ENCODE peak calls at places on chromosome 1, in eight cellular contexts. One of them, this sample, is unnamed.

GRCh38 chr1:205172729-205173366 is 38.7 kb downstream of the DSTYK start:
- DNase-seq in left ventricle myocardium inferior: no peak
- DNase-seq in AG10803: peak
- DNase-seq in CD4-positive, alpha-beta T cell: no peak
- DNase-seq in fibroblast of lung: peak
- DNase-seq in fibroblast of mammary gland: peak
- DNase-seq in heart left ventricle: no peak
- DNase-seq in mammary epithelial cell: peak
- DNase-seq in this sample: no peak

GRCh38 chr1:147337040-147337439 is 94.6 kb downstream of the CHD1L start:
- DNase-seq in left ventricle myocardium inferior: no peak
- DNase-seq in AG10803: peak
- DNase-seq in CD4-positive, alpha-beta T cell: no peak
- DNase-seq in fibroblast of lung: no peak
- DNase-seq in fibroblast of mammary gland: peak
- DNase-seq in heart left ventricle: no peak
- DNase-seq in mammary epithelial cell: no peak
- DNase-seq in this sample: peak

GRCh38 chr1:27007909-27008582 is 4.6 kb downstream of the TENT5B start:
- DNase-seq in left ventricle myocardium inferior: no peak
- DNase-seq in AG10803: peak
- DNase-seq in CD4-positive, alpha-beta T cell: no peak
- DNase-seq in fibroblast of lung: no peak
- DNase-seq in fibroblast of mammary gland: no peak
- DNase-seq in heart left ventricle: peak
- DNase-seq in mammary epithelial cell: peak
- DNase-seq in this sample: no peak

GRCh38 chr1:193142409-193142808 is 20.6 kb downstream of the CDC73 start:
- DNase-seq in left ventricle myocardium inferior: no peak
- DNase-seq in AG10803: no peak
- DNase-seq in CD4-positive, alpha-beta T cell: no peak
- DNase-seq in fibroblast of lung: no peak
- DNase-seq in fibroblast of mammary gland: no peak
- DNase-seq in heart left ventricle: no peak
- DNase-seq in mammary epithelial cell: no peak
- DNase-seq in this sample: no peak

GRCh38 chr1:62625415-62625814 is 28.1 kb downstream of the ANGPTL3 start:
- DNase-seq in left ventricle myocardium inferior: no peak
- DNase-seq in AG10803: no peak
- DNase-seq in CD4-positive, alpha-beta T cell: no peak
- DNase-seq in fibroblast of lung: no peak
- DNase-seq in fibroblast of mammary gland: peak
- DNase-seq in heart left ventricle: no peak
- DNase-seq in mammary epithelial cell: no peak
- DNase-seq in this sample: no peak

GRCh38 chr1:44300882-44301281 is 54.2 kb downstream of the ERI3 start:
- DNase-seq in left ventricle myocardium inferior: no peak
- DNase-seq in AG10803: no peak
- DNase-seq in CD4-positive, alpha-beta T cell: no peak
- DNase-seq in fibroblast of lung: no peak
- DNase-seq in fibroblast of mammary gland: no peak
- DNase-seq in heart left ventricle: no peak
- DNase-seq in mammary epithelial cell: no peak
- DNase-seq in this sample: no peak

GRCh38 chr1:19651141-19651737 is 7.1 kb downstream of the NBL1 start:
- DNase-seq in left ventricle myocardium inferior: peak
- DNase-seq in AG10803: peak
- DNase-seq in CD4-positive, alpha-beta T cell: no peak
- DNase-seq in fibroblast of lung: peak
- DNase-seq in fibroblast of mammary gland: peak
- DNase-seq in heart left ventricle: peak
- DNase-seq in mammary epithelial cell: no peak
- DNase-seq in this sample: peak

GRCh38 chr1:206770531-206771352 is at the start of gene IL19:
- DNase-seq in left ventricle myocardium inferior: peak
- DNase-seq in AG10803: peak
- DNase-seq in CD4-positive, alpha-beta T cell: no peak
- DNase-seq in fibroblast of lung: peak
- DNase-seq in fibroblast of mammary gland: peak
- DNase-seq in heart left ventricle: no peak
- DNase-seq in mammary epithelial cell: peak
- DNase-seq in this sample: no peak

GRCh38 chr1:246897302-246897701 is 34.4 kb downstream of the AHCTF1 start:
- DNase-seq in left ventricle myocardium inferior: no peak
- DNase-seq in AG10803: no peak
- DNase-seq in CD4-positive, alpha-beta T cell: no peak
- DNase-seq in fibroblast of lung: no peak
- DNase-seq in fibroblast of mammary gland: no peak
- DNase-seq in heart left ventricle: no peak
- DNase-seq in mammary epithelial cell: no peak
- DNase-seq in this sample: no peak

GRCh38 chr1:64200064-64200463 is 3.4 kb upstream of the UBE2U start:
- DNase-seq in left ventricle myocardium inferior: no peak
- DNase-seq in AG10803: no peak
- DNase-seq in CD4-positive, alpha-beta T cell: no peak
- DNase-seq in fibroblast of lung: no peak
- DNase-seq in fibroblast of mammary gland: no peak
- DNase-seq in heart left ventricle: no peak
- DNase-seq in mammary epithelial cell: no peak
- DNase-seq in this sample: no peak

GRCh38 chr1:26378088-26378878 is 5.7 kb upstream of the ZNF683 start:
- DNase-seq in left ventricle myocardium inferior: no peak
- DNase-seq in AG10803: peak
- DNase-seq in CD4-positive, alpha-beta T cell: peak
- DNase-seq in fibroblast of lung: peak
- DNase-seq in fibroblast of mammary gland: peak
- DNase-seq in heart left ventricle: no peak
- DNase-seq in mammary epithelial cell: peak
- DNase-seq in this sample: no peak

GRCh38 chr1:203628185-203628996 is 1.8 kb downstream of the ATP2B4 start:
- DNase-seq in left ventricle myocardium inferior: peak
- DNase-seq in AG10803: peak
- DNase-seq in CD4-positive, alpha-beta T cell: no peak
- DNase-seq in fibroblast of lung: peak
- DNase-seq in fibroblast of mammary gland: peak
- DNase-seq in heart left ventricle: peak
- DNase-seq in mammary epithelial cell: peak
- DNase-seq in this sample: peak

GRCh38 chr1:213286235-213286634 is 235.2 kb downstream of the RPS6KC1 start:
- DNase-seq in left ventricle myocardium inferior: no peak
- DNase-seq in AG10803: no peak
- DNase-seq in CD4-positive, alpha-beta T cell: no peak
- DNase-seq in fibroblast of lung: no peak
- DNase-seq in fibroblast of mammary gland: peak
- DNase-seq in heart left ventricle: no peak
- DNase-seq in mammary epithelial cell: no peak
- DNase-seq in this sample: no peak

GRCh38 chr1:59446257-59446901 is 149.5 kb downstream of the FGGY start:
- DNase-seq in left ventricle myocardium inferior: no peak
- DNase-seq in AG10803: peak
- DNase-seq in CD4-positive, alpha-beta T cell: no peak
- DNase-seq in fibroblast of lung: peak
- DNase-seq in fibroblast of mammary gland: peak
- DNase-seq in heart left ventricle: no peak
- DNase-seq in mammary epithelial cell: peak
- DNase-seq in this sample: no peak

GRCh38 chr1:156750932-156751723 is at the start of gene HDGF:
- DNase-seq in left ventricle myocardium inferior: peak
- DNase-seq in AG10803: peak
- DNase-seq in CD4-positive, alpha-beta T cell: no peak
- DNase-seq in fibroblast of lung: peak
- DNase-seq in fibroblast of mammary gland: no peak
- DNase-seq in heart left ventricle: peak
- DNase-seq in mammary epithelial cell: peak
- DNase-seq in this sample: peak

GRCh38 chr1:206890690-206891089 is 6.6 kb upstream of the IL24 start:
- DNase-seq in left ventricle myocardium inferior: no peak
- DNase-seq in AG10803: peak
- DNase-seq in CD4-positive, alpha-beta T cell: no peak
- DNase-seq in fibroblast of lung: peak
- DNase-seq in fibroblast of mammary gland: peak
- DNase-seq in heart left ventricle: no peak
- DNase-seq in mammary epithelial cell: peak
- DNase-seq in this sample: no peak

GRCh38 chr1:208219098-208219658 is 25.0 kb downstream of the PLXNA2 start:
- DNase-seq in left ventricle myocardium inferior: no peak
- DNase-seq in AG10803: no peak
- DNase-seq in CD4-positive, alpha-beta T cell: no peak
- DNase-seq in fibroblast of lung: no peak
- DNase-seq in fibroblast of mammary gland: no peak
- DNase-seq in heart left ventricle: no peak
- DNase-seq in mammary epithelial cell: peak
- DNase-seq in this sample: no peak

GRCh38 chr1:154936416-154937050 is at the start of gene PMVK:
- DNase-seq in left ventricle myocardium inferior: peak
- DNase-seq in AG10803: peak
- DNase-seq in CD4-positive, alpha-beta T cell: peak
- DNase-seq in fibroblast of lung: peak
- DNase-seq in fibroblast of mammary gland: peak
- DNase-seq in heart left ventricle: peak
- DNase-seq in mammary epithelial cell: peak
- DNase-seq in this sample: peak
- TF ChIP-seq CTCF in left ventricle myocardium inferior: peak
- TF ChIP-seq CTCF in AG10803: peak
- TF ChIP-seq CTCF in CD4-positive, alpha-beta T cell: peak
- TF ChIP-seq CTCF in fibroblast of lung: peak
- TF ChIP-seq CTCF in fibroblast of mammary gland: peak
- TF ChIP-seq CTCF in heart left ventricle: no peak
- TF ChIP-seq CTCF in mammary epithelial cell: no peak
- TF ChIP-seq CTCF in this sample: no peak

GRCh38 chr1:179882253-179883039 is at the start of gene TOR1AIP1:
- DNase-seq in left ventricle myocardium inferior: peak
- DNase-seq in AG10803: peak
- DNase-seq in CD4-positive, alpha-beta T cell: peak
- DNase-seq in fibroblast of lung: peak
- DNase-seq in fibroblast of mammary gland: peak
- DNase-seq in heart left ventricle: peak
- DNase-seq in mammary epithelial cell: peak
- DNase-seq in this sample: peak
- TF ChIP-seq CTCF in left ventricle myocardium inferior: peak
- TF ChIP-seq CTCF in AG10803: peak
- TF ChIP-seq CTCF in CD4-positive, alpha-beta T cell: peak
- TF ChIP-seq CTCF in fibroblast of lung: peak
- TF ChIP-seq CTCF in fibroblast of mammary gland: peak
- TF ChIP-seq CTCF in heart left ventricle: peak
- TF ChIP-seq CTCF in mammary epithelial cell: no peak
- TF ChIP-seq CTCF in this sample: peak

DNA sequence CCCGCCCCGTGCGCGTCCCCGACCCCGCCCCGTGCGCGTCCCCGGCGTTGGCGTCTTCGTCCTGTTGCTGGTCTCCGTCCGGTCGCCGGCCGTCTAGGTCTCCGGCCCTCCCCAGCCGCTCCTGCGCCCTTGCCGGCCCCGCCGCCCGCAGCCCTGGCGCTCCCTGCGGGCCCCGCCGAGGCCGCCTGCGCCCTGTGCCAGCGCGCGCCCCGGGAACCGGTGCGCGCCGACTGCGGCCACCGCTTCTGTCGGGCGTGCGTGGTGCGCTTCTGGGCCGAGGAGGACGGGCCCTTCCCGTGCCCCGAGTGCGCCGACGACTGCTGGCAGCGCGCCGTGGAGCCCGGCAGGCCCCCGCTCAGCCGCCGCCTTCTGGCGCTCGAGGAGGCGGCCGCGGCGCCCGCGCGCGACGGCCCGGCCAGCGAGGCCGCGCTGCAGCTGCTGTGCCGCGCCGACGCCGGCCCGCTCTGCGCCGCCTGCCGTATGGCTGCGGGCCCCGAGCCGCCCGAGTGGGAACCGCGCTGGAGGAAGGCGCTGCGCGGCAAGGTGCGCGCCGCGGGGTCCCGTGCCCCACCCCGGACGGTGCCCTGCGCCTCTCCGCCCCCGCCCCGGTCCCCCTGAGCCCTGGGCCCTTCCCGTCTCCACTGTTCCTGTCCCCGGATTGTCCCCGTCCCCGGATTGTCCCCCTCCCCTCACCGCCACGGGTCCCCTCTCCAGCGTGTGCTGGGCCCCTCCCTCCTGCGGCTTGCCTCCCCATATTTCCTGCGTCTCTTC is at the start of gene RNF187:
- DNase-seq in left ventricle myocardium inferior: peak
- DNase-seq in AG10803: no peak
- DNase-seq in CD4-positive, alpha-beta T cell: peak
- DNase-seq in fibroblast of lung: no peak
- DNase-seq in fibroblast of mammary gland: no peak
- DNase-seq in heart left ventricle: peak
- DNase-seq in mammary epithelial cell: no peak
- DNase-seq in this sample: peak
- TF ChIP-seq CTCF in left ventricle myocardium inferior: no peak
- TF ChIP-seq CTCF in AG10803: no peak
- TF ChIP-seq CTCF in CD4-positive, alpha-beta T cell: no peak
- TF ChIP-seq CTCF in fibroblast of lung: no peak
- TF ChIP-seq CTCF in fibroblast of mammary gland: no peak
- TF ChIP-seq CTCF in heart left ventricle: no peak
- TF ChIP-seq CTCF in mammary epithelial cell: no peak
- TF ChIP-seq CTCF in this sample: no peak

GRCh38 chr1:21341022-21341421 is 50.8 kb upstream of the ECE1 start:
- DNase-seq in left ventricle myocardium inferior: no peak
- DNase-seq in AG10803: no peak
- DNase-seq in CD4-positive, alpha-beta T cell: no peak
- DNase-seq in fibroblast of lung: no peak
- DNase-seq in fibroblast of mammary gland: no peak
- DNase-seq in heart left ventricle: no peak
- DNase-seq in mammary epithelial cell: no peak
- DNase-seq in this sample: no peak

GRCh38 chr1:21342961-21343838 is 52.9 kb upstream of the ECE1 start:
- DNase-seq in left ventricle myocardium inferior: no peak
- DNase-seq in AG10803: no peak
- DNase-seq in CD4-positive, alpha-beta T cell: no peak
- DNase-seq in fibroblast of lung: no peak
- DNase-seq in fibroblast of mammary gland: no peak
- DNase-seq in heart left ventricle: no peak
- DNase-seq in mammary epithelial cell: no peak
- DNase-seq in this sample: no peak

GRCh38 chr1:21340230-21340564 is 49.9 kb upstream of the ECE1 start:
- DNase-seq in left ventricle myocardium inferior: no peak
- DNase-seq in AG10803: no peak
- DNase-seq in CD4-positive, alpha-beta T cell: no peak
- DNase-seq in fibroblast of lung: no peak
- DNase-seq in fibroblast of mammary gland: no peak
- DNase-seq in heart left ventricle: peak
- DNase-seq in mammary epithelial cell: peak
- DNase-seq in this sample: no peak

GRCh38 chr1:21339402-21340229 is 49.4 kb upstream of the ECE1 start:
- DNase-seq in left ventricle myocardium inferior: no peak
- DNase-seq in AG10803: no peak
- DNase-seq in CD4-positive, alpha-beta T cell: no peak
- DNase-seq in fibroblast of lung: no peak
- DNase-seq in fibroblast of mammary gland: no peak
- DNase-seq in heart left ventricle: no peak
- DNase-seq in mammary epithelial cell: no peak
- DNase-seq in this sample: no peak

DNA sequence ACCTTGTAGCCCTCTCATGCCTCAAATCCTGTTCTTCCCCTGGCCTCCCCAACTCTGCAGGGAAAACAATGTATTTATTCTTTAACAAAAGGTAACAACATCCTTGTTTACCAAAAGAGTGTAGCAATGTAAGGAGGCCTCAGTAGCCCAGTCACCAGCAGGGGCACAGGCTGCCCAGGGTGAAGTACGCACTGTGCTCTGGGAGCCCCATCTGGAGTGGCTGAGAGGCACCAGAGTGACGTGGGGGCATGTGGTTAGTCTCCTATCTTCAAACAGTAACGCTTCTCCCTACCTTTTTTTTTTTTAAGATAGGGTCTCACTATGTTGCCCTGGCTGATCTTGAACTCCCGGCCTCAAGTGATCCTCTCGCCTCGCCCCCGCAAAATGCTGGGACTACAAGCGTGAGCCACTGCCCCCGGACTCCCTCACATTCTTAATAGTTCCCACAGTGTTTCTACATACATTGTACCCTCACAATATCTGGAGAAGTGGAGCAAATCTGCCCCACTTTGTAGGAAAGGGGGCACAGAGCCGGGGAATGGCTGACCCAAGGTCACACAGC is 51.3 kb upstream of the ECE1 start:
- DNase-seq in left ventricle myocardium inferior: no peak
- DNase-seq in AG10803: no peak
- DNase-seq in CD4-positive, alpha-beta T cell: no peak
- DNase-seq in fibroblast of lung: no peak
- DNase-seq in fibroblast of mammary gland: no peak
- DNase-seq in heart left ventricle: no peak
- DNase-seq in mammary epithelial cell: no peak
- DNase-seq in this sample: no peak
- TF ChIP-seq CTCF in left ventricle myocardium inferior: no peak
- TF ChIP-seq CTCF in AG10803: no peak
- TF ChIP-seq CTCF in CD4-positive, alpha-beta T cell: no peak
- TF ChIP-seq CTCF in fibroblast of lung: no peak
- TF ChIP-seq CTCF in fibroblast of mammary gland: no peak
- TF ChIP-seq CTCF in heart left ventricle: no peak
- TF ChIP-seq CTCF in mammary epithelial cell: no peak
- TF ChIP-seq CTCF in this sample: no peak

This sample was measured in endothelial cell.